ENCODE peak calls at places on chromosomes 4 and X, in five cellular contexts. Y, R, B, D and J are unnamed samples.

GRCh38 chr4:151781026-151781425 is 20.2 kb upstream of the GATB start:
- DNase-seq in R (no peak), B (no peak), D (no peak), Y (no peak), J (no peak)

GRCh38 chr4:157115613-157116340 is 39.8 kb downstream of the GLRB start:
- DNase-seq in R (no peak), Y (no peak), D (no peak), B (no peak), J (no peak)

GRCh38 chrX:129876734-129877395 is 29.1 kb upstream of the UTP14A start:
- DNase-seq in R (no peak), B (no peak), D (no peak), Y (no peak), J (no peak)

GRCh38 chrX:131783555-131784338 is 239.4 kb upstream of the STK26 start:
- DNase-seq in R (peak), D (peak), B (no peak), Y (peak), J (peak)

GRCh38 chr4:85200106-85200505 is 233.6 kb upstream of the WDFY3 start:
- DNase-seq in R (no peak), B (no peak), D (no peak), Y (no peak), J (no peak)

GRCh38 chrX:126027229-126027628 is 138.9 kb downstream of the DCAF12L2 start:
- DNase-seq in D (no peak), B (no peak), R (no peak), Y (no peak), J (no peak)

GRCh38 chrX:54042609-54043010 is 1.7 kb downstream of the PHF8 start:
- DNase-seq in R (peak), B (peak), Y (peak), D (peak), J (no peak)

GRCh38 chr4:118762753-118763477 is 73.0 kb downstream of the SEC24D start:
- DNase-seq in Y (no peak), R (no peak), D (no peak), B (no peak), J (no peak)

GRCh38 chr4:20764353-20764752 is 64.1 kb downstream of the PACRGL start:
- DNase-seq in D (no peak), Y (no peak), R (no peak), B (no peak), J (no peak)

GRCh38 chr4:85747871-85748491 is 273.0 kb downstream of the ARHGAP24 start:
- DNase-seq in D (peak), Y (no peak), R (no peak), B (peak), J (no peak)

GRCh38 chr4:152817331-152817730 is 37.6 kb downstream of the ARFIP1 start:
- DNase-seq in Y (no peak), R (no peak), D (no peak), B (no peak), J (no peak)

GRCh38 chr4:108849611-108850406 is 87.0 kb upstream of the ETNPPL start:
- DNase-seq in R (no peak), D (no peak), Y (no peak), B (no peak), J (no peak)

GRCh38 chr4:26081795-26082498 is 167.9 kb downstream of the SMIM20 start:
- DNase-seq in D (no peak), R (no peak), Y (no peak), B (peak), J (no peak)

GRCh38 chr4:77079281-77079680 is 3.5 kb upstream of the CCNI start:
- DNase-seq in D (no peak), Y (no peak), R (no peak), B (no peak), J (no peak)

GRCh38 chrX:18873189-18873791 is 110.6 kb downstream of the PHKA2 start:
- DNase-seq in B (no peak), Y (peak), D (no peak), R (no peak), J (no peak)

GRCh38 chr4:23923840-23924239 is 34.0 kb upstream of the PPARGC1A start:
- DNase-seq in B (no peak), Y (no peak), D (no peak), R (no peak), J (no peak)

GRCh38 chr4:62709618-62710252 is 1509.6 kb downstream of the ADGRL3 start:
- DNase-seq in B (no peak), D (no peak), R (no peak), Y (no peak), J (no peak)

GRCh38 chrX:45872480-45872879 is 671.8 kb upstream of the DIPK2B start:
- DNase-seq in Y (no peak), B (no peak), R (no peak), D (no peak), J (no peak)

GRCh38 chr4:156764145-156764544 is 207.5 kb downstream of the PDGFC start:
- DNase-seq in D (no peak), Y (no peak), R (no peak), B (no peak), J (no peak)

GRCh38 chr4:139084425-139085093 is 69.0 kb downstream of the NOCT start:
- DNase-seq in B (peak), D (no peak), Y (no peak), R (no peak), J (no peak)

GRCh38 chr4:182519528-182519927 is 276.3 kb downstream of the TENM3 start:
- DNase-seq in B (no peak), R (no peak), D (no peak), Y (no peak), J (no peak)

GRCh38 chr4:3700736-3701135 is 65.4 kb upstream of the ADRA2C start:
- DNase-seq in B (no peak), Y (no peak), R (peak), D (no peak), J (no peak)

GRCh38 chr4:147481577-147482109 is 746 bp downstream of the EDNRA start:
- DNase-seq in Y (no peak), R (no peak), B (no peak), D (no peak), J (no peak)

GRCh38 chr4:186266699-186267467 is 894 bp downstream of the F11 start:
- DNase-seq in R (no peak), B (no peak), D (no peak), Y (no peak), J (no peak)

GRCh38 chr4:8379771-8380170 is 60.8 kb downstream of the ACOX3 start:
- DNase-seq in D (no peak), R (no peak), B (no peak), Y (peak), J (no peak)

GRCh38 chr4:133186210-133186609 is 37.1 kb downstream of the PCDH10 start:
- DNase-seq in R (no peak), B (no peak), Y (no peak), D (no peak), J (no peak)

GRCh38 chr4:144955104-144955503 is 142.9 kb downstream of the ANAPC10 start:
- DNase-seq in D (no peak), Y (no peak), R (no peak), B (no peak), J (no peak)

GRCh38 chrX:112642349-112642748 is 37.4 kb downstream of the LHFPL1 start:
- DNase-seq in Y (no peak), R (no peak), B (peak), D (peak), J (peak)

GRCh38 chrX:28590394-28590793 is 3.1 kb downstream of the IL1RAPL1 start:
- DNase-seq in Y (no peak), B (no peak), D (no peak), R (no peak), J (no peak)

GRCh38 chr4:147479817-147480216 is 1.1 kb upstream of the EDNRA start:
- DNase-seq in D (no peak), Y (no peak), R (peak), B (no peak), J (no peak)

GRCh38 chr4:102610007-102610406 is 108.8 kb downstream of the NFKB1 start:
- DNase-seq in Y (no peak), R (no peak), B (no peak), D (no peak), J (no peak)

GRCh38 chr4:102606261-102606660 is 105.1 kb downstream of the NFKB1 start:
- DNase-seq in R (no peak), D (no peak), B (no peak), Y (no peak), J (no peak)

GRCh38 chr4:102610476-102610875 is 109.3 kb downstream of the NFKB1 start:
- DNase-seq in B (no peak), Y (no peak), R (no peak), D (peak), J (no peak)

GRCh38 chr4:102606846-102607440 is 105.8 kb downstream of the NFKB1 start:
- DNase-seq in B (no peak), Y (no peak), D (no peak), R (no peak), J (peak)

DNA sequence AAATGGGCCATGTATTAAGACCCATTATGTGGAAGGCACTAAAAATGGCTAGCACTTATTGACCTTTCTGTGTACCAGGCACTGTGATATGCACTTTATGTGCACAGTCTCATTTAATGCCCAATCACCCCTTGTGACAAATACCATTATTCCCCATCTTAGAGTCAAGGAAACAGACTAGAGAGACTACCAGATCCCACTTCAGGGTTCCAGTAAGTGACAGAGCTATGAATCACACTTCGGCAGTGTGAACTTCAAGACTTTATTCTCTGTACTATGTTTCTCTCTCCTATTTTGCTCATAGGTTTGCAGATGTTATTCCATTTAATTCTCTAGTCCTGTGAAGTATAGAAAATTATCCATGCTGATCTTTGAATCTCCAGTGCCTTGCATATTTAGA is 107.0 kb downstream of the NFKB1 start:
- DNase-seq in D (no peak), Y (no peak), B (no peak), R (no peak), J (no peak)
- H3K27ac ChIP-seq in D (no peak), Y (no peak), B (no peak), R (no peak), J (no peak)

GRCh38 chr4:32423267-32423666 is 1703.1 kb downstream of the PCDH7 start:
- DNase-seq in Y (no peak), B (no peak), R (no peak), D (no peak), J (no peak)

GRCh38 chr4:32425243-32425642 is 1705.1 kb downstream of the PCDH7 start:
- DNase-seq in R (no peak), Y (no peak), D (no peak), B (no peak), J (no peak)

GRCh38 chr4:32429151-32429550 is 1709.0 kb downstream of the PCDH7 start:
- DNase-seq in Y (no peak), B (no peak), D (no peak), R (no peak), J (no peak)
- TF ChIP-seq POLR2AphosphoS5 in Y (no peak), B (no peak), D (no peak), R (no peak), J (no peak)

GRCh38 chr4:113636877-113637276 is 124.7 kb downstream of the CAMK2D start:
- DNase-seq in B (peak), R (no peak), D (no peak), Y (no peak), J (no peak)
- TF ChIP-seq EP300 in B (no peak), R (no peak), D (no peak), Y (no peak), J (no peak)

GRCh38 chr4:98166025-98166730 is 22.9 kb upstream of the STPG2 start:
- DNase-seq in Y (no peak), B (no peak), R (no peak), D (no peak), J (peak)
- H3K27ac ChIP-seq in Y (no peak), B (no peak), R (no peak), D (no peak), J (no peak)

DNA sequence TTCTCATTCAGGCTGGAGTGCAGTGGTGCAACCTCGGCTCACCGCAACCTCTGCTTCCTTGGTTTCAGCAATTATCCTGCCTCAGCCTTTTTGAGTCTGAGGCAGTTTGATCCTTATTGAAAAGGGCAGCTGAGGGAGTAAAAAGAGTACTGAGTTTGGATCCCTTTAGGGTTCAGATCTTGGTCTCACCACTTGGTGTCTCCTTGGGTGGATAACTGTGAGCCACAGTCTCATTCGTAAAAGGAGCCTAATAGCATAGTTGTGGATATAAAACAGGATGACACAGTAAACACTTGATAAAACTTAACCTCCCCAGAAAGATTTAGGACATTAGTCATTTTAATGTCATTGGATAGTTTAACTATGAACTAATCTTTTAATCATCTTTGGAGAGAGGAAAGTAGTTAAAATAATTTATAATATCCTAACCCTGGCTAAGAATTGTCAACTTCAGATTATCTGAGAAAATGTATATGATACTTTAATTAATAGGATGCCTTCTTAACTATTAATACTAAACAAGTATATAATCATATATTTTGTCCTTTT is 173.1 kb downstream of the ANK2 start:
- DNase-seq in Y (no peak), D (no peak), R (no peak), B (no peak), J (no peak)
- TF ChIP-seq POLR2AphosphoS5 in Y (no peak), D (no peak), R (no peak), B (no peak), J (no peak)

DNA sequence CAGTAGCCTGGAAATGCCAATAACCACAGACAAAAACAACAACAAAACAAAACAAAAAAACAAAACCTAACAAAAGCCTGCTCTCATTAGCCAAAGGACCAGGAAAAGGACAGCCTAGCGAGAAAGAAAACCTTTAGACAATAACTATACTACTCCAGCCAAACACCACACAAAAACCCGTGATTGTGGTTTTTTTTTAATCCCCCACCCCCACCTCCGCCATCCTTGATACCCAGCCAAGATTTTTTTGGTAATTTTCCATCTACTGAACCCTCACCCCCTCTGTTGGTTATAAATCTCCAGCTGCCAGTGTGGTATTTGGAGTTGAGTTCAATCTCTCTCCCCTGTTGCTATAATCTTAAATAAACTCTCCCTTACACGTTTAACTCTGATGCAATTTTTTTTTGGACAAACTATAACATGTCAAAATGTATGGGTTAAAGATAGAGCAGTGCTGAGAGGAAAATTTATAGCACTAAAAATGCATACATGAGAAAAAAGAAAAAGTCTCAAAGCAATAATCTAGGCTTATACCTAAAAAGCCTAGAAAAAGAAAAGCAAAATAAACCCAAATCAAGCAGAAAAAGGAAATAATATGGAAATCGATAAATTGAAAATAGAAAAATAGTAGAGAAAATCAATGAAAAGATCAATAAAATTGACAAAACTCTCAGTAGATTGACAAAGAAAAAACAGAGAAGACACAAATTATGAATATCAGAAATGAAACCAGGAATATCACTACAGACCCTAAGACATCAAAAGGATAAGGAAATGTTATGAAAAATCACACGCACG is 83.7 kb downstream of the NAT8L start:
- DNase-seq in R (no peak), B (no peak), D (no peak), Y (no peak), J (no peak)
- TF ChIP-seq EP300 in R (no peak), B (no peak), D (no peak), Y (no peak), J (no peak)